ENCODE peak calls at places on chromosome 7, in eight cellular contexts. P, I, H, Q, R, C, T and G are unnamed samples.

GRCh38 chr7:129401228-129401967 is 32.8 kb upstream of the STRIP2 start:
- DNase-seq in R (no peak), P (no peak), H (peak), C (no peak), T (no peak), Q (no peak), I (no peak), G (no peak)

GRCh38 chr7:105719919-105720318 is 138.6 kb upstream of the EFCAB10 start:
- DNase-seq in P (no peak), R (no peak), I (no peak), H (no peak), T (no peak), Q (no peak), C (no peak), G (no peak)

GRCh38 chr7:95547356-95547755 is 49.0 kb downstream of the PDK4 start:
- DNase-seq in R (no peak), P (no peak), C (no peak), H (no peak), I (no peak), T (no peak), Q (no peak), G (no peak)

GRCh38 chr7:54278847-54279246 is 263.3 kb upstream of the VSTM2A start:
- DNase-seq in P (no peak), H (no peak), I (no peak), T (no peak), R (no peak), C (no peak), Q (no peak), G (no peak)

GRCh38 chr7:11330717-11331116 is 357.0 kb downstream of the PHF14 start:
- DNase-seq in H (no peak), I (no peak), C (no peak), R (no peak), Q (no peak), P (no peak), T (no peak), G (no peak)

GRCh38 chr7:17434191-17434590 is 135.7 kb downstream of the AHR start:
- DNase-seq in H (no peak), C (no peak), R (no peak), P (no peak), I (no peak), Q (no peak), T (no peak), G (no peak)

GRCh38 chr7:76149847-76150691 is 51.6 kb upstream of the SRRM3 start:
- DNase-seq in R (no peak), T (no peak), Q (no peak), C (no peak), H (no peak), P (no peak), I (no peak), G (no peak)

GRCh38 chr7:99389772-99390171 is 15.2 kb downstream of the ARPC1B start:
- DNase-seq in P (no peak), R (no peak), H (no peak), I (no peak), Q (no peak), C (no peak), T (no peak), G (no peak)

GRCh38 chr7:154853063-154853726 is 149.7 kb downstream of the PAXIP1 start:
- DNase-seq in R (no peak), H (no peak), P (no peak), T (no peak), I (no peak), Q (no peak), C (no peak), G (no peak)

GRCh38 chr7:114862406-114862805 is 59.5 kb upstream of the MDFIC start:
- DNase-seq in P (no peak), C (no peak), Q (no peak), T (no peak), I (no peak), H (no peak), R (no peak), G (no peak)

GRCh38 chr7:123346771-123347170 is 147.0 kb upstream of the SLC13A1 start:
- DNase-seq in C (no peak), T (no peak), R (no peak), I (no peak), Q (no peak), P (no peak), H (no peak), G (no peak)

GRCh38 chr7:2451171-2452073 is 24.8 kb downstream of the GRIFIN start:
- DNase-seq in Q (peak), R (peak), P (peak), I (peak), C (peak), T (peak), H (peak), G (no peak)

GRCh38 chr7:90446137-90446899 is 23.1 kb upstream of the PTTG1IP2 start:
- DNase-seq in Q (no peak), P (no peak), H (no peak), R (no peak), T (no peak), I (no peak), C (no peak), G (no peak)

GRCh38 chr7:127983804-127984332 is 47.4 kb downstream of the LRRC4 start:
- DNase-seq in I (no peak), C (no peak), Q (no peak), T (no peak), H (no peak), P (no peak), R (no peak), G (no peak)

GRCh38 chr7:123784263-123784662 is 35.5 kb upstream of the WASL start:
- DNase-seq in P (peak), T (no peak), H (no peak), R (no peak), C (no peak), I (no peak), Q (no peak), G (no peak)

GRCh38 chr7:95772298-95772770 is at the start of gene DYNC1I1:
- DNase-seq in H (no peak), T (peak), R (no peak), I (peak), C (no peak), P (peak), Q (peak), G (no peak)

GRCh38 chr7:36923831-36924555 is 199.7 kb upstream of the AOAH start:
- DNase-seq in C (no peak), P (no peak), H (no peak), R (no peak), T (no peak), Q (no peak), I (no peak), G (no peak)

GRCh38 chr7:5237286-5237685 is 45.5 kb upstream of the SLC29A4 start:
- DNase-seq in C (no peak), Q (no peak), P (peak), R (no peak), T (no peak), H (peak), I (no peak), G (no peak)

GRCh38 chr7:157525501-157525915 is 188.7 kb downstream of the DNAJB6 start:
- DNase-seq in T (no peak), I (no peak), C (no peak), H (no peak), P (no peak), R (peak), Q (no peak), G (no peak)

GRCh38 chr7:124724516-124725192 is 40.9 kb downstream of the GPR37 start:
- DNase-seq in C (no peak), H (no peak), R (no peak), P (no peak), T (no peak), Q (no peak), I (no peak), G (no peak)

GRCh38 chr7:95491634-95492314 is 6.0 kb downstream of the ASB4 start:
- DNase-seq in Q (no peak), P (no peak), T (no peak), C (no peak), H (no peak), I (peak), R (no peak), G (no peak)

GRCh38 chr7:155660059-155660757 is 15.7 kb downstream of the RBM33 start:
- DNase-seq in I (no peak), Q (peak), P (no peak), T (no peak), C (no peak), R (no peak), H (no peak), G (no peak)

GRCh38 chr7:151566897-151567320 is 47.2 kb upstream of the RHEB start:
- DNase-seq in I (no peak), H (no peak), T (no peak), P (no peak), Q (no peak), R (no peak), C (no peak), G (no peak)

GRCh38 chr7:120989571-120990220 is 1.2 kb downstream of the CPED1 start:
- DNase-seq in P (peak), T (no peak), R (no peak), C (no peak), H (no peak), Q (no peak), I (no peak), G (peak)

GRCh38 chr7:156777364-156778069 is 115.5 kb downstream of the LMBR1 start:
- DNase-seq in R (no peak), C (no peak), Q (peak), P (no peak), H (no peak), I (no peak), T (no peak), G (no peak)

GRCh38 chr7:81180573-81180972 is 261.7 kb upstream of the SEMA3C start:
- DNase-seq in P (no peak), H (no peak), T (no peak), I (no peak), Q (no peak), R (no peak), C (no peak), G (no peak)

GRCh38 chr7:70726951-70727378 is 405.0 kb upstream of the GALNT17 start:
- DNase-seq in H (no peak), R (no peak), P (no peak), T (no peak), Q (no peak), I (no peak), C (no peak), G (no peak)

GRCh38 chr7:39624935-39625694 is 1.7 kb downstream of the RALA start:
- DNase-seq in Q (no peak), R (no peak), I (no peak), C (no peak), T (no peak), P (no peak), H (no peak), G (no peak)

GRCh38 chr7:152756126-152756525 is 3.4 kb upstream of the ACTR3B start:
- DNase-seq in I (no peak), T (no peak), C (no peak), Q (no peak), P (no peak), R (no peak), H (no peak), G (no peak)

GRCh38 chr7:157009170-157009777 is 1.2 kb downstream of the MNX1 start:
- DNase-seq in Q (no peak), P (no peak), T (no peak), C (no peak), H (no peak), R (no peak), I (no peak), G (no peak)

GRCh38 chr7:136134503-136134902 is 157.3 kb upstream of the MTPN start:
- DNase-seq in T (no peak), I (no peak), P (no peak), C (no peak), H (no peak), Q (no peak), R (no peak), G (no peak)

GRCh38 chr7:151524845-151525244 is 5.2 kb upstream of the RHEB start:
- DNase-seq in I (no peak), Q (no peak), C (no peak), R (no peak), H (no peak), P (no peak), T (no peak), G (no peak)

GRCh38 chr7:80629023-80629422 is 9.4 kb upstream of the CD36 start:
- DNase-seq in T (no peak), Q (no peak), I (no peak), R (no peak), P (no peak), C (no peak), H (no peak), G (no peak)

GRCh38 chr7:40747856-40748255 is 613.1 kb downstream of the SUGCT start:
- DNase-seq in P (no peak), T (no peak), I (no peak), Q (no peak), C (no peak), R (no peak), H (no peak), G (no peak)

GRCh38 chr7:116258734-116259133 is 48.4 kb downstream of the TES start:
- DNase-seq in H (no peak), R (peak), I (peak), P (peak), C (peak), T (no peak), Q (no peak), G (no peak)

GRCh38 chr7:34320926-34321609 is 336.9 kb upstream of the NPSR1 start:
- DNase-seq in T (peak), C (peak), P (peak), I (peak), H (no peak), R (peak), Q (no peak), G (no peak)

GRCh38 chr7:26348987-26349809 is 57.5 kb downstream of the SNX10 start:
- DNase-seq in R (no peak), H (no peak), C (no peak), Q (no peak), T (no peak), P (no peak), I (peak), G (no peak)

GRCh38 chr7:100089458-100090201 is 861 bp downstream of the COPS6 start:
- DNase-seq in P (no peak), R (no peak), I (no peak), Q (no peak), T (no peak), C (no peak), H (no peak), G (no peak)

GRCh38 chr7:32039000-32039756 is 31.0 kb downstream of the PDE1C start:
- DNase-seq in C (no peak), Q (no peak), H (no peak), I (no peak), P (no peak), R (no peak), T (no peak), G (no peak)